ENCODE peak calls at places on chromosomes 6 and 20, in four cellular contexts. One of them, this sample, is unnamed.

GRCh38 chr6:130575971-130576370 is 210.2 kb downstream of the TMEM200A start:
- DNase-seq in NB4: peak; percentile 15
- DNase-seq in OCI-LY7: no peak
- DNase-seq in MM.1S: peak; percentile 34
- DNase-seq in this sample: peak; percentile 31

GRCh38 chr6:35521235-35521634 is 8.5 kb upstream of the TULP1 start:
- DNase-seq in NB4: no peak
- DNase-seq in OCI-LY7: no peak
- DNase-seq in MM.1S: no peak
- DNase-seq in this sample: no peak

GRCh38 chr6:152441892-152442291 is 195.3 kb downstream of the SYNE1 start:
- DNase-seq in NB4: no peak
- DNase-seq in OCI-LY7: no peak
- DNase-seq in MM.1S: no peak
- DNase-seq in this sample: no peak

GRCh38 chr6:129853996-129854711 is 7.0 kb downstream of the TMEM244 start:
- DNase-seq in NB4: no peak
- DNase-seq in OCI-LY7: no peak
- DNase-seq in MM.1S: no peak
- DNase-seq in this sample: no peak

GRCh38 chr6:34324738-34325444 is 67.6 kb downstream of the NUDT3 start:
- DNase-seq in NB4: no peak
- DNase-seq in OCI-LY7: no peak
- DNase-seq in MM.1S: no peak
- DNase-seq in this sample: no peak

GRCh38 chr6:23243858-23244257 is 674.5 kb downstream of the HDGFL1 start:
- DNase-seq in NB4: no peak
- DNase-seq in OCI-LY7: no peak
- DNase-seq in MM.1S: no peak
- DNase-seq in this sample: no peak

GRCh38 chr6:158115508-158115907 is 52.6 kb downstream of the SERAC1 start:
- DNase-seq in NB4: no peak
- DNase-seq in OCI-LY7: no peak
- DNase-seq in MM.1S: no peak
- DNase-seq in this sample: no peak

GRCh38 chr6:15877245-15877644 is 214.4 kb upstream of the DTNBP1 start:
- DNase-seq in NB4: no peak
- DNase-seq in OCI-LY7: no peak
- DNase-seq in MM.1S: no peak
- DNase-seq in this sample: no peak

GRCh38 chr6:139497344-139497961 is 123.0 kb upstream of the CITED2 start:
- DNase-seq in NB4: no peak
- DNase-seq in OCI-LY7: no peak
- DNase-seq in MM.1S: no peak
- DNase-seq in this sample: no peak

GRCh38 chr6:81999270-81999669 is 246.8 kb upstream of the TENT5A start:
- DNase-seq in NB4: no peak
- DNase-seq in OCI-LY7: no peak
- DNase-seq in MM.1S: no peak
- DNase-seq in this sample: no peak

GRCh38 chr6:95143408-95144180 is 433.7 kb upstream of the MANEA start:
- DNase-seq in NB4: no peak
- DNase-seq in OCI-LY7: no peak
- DNase-seq in MM.1S: no peak
- DNase-seq in this sample: no peak

GRCh38 chr20:63701329-63702035 is 5.0 kb downstream of the TNFRSF6B start:
- DNase-seq in NB4: no peak
- DNase-seq in OCI-LY7: no peak
- DNase-seq in MM.1S: no peak
- DNase-seq in this sample: peak; percentile 18

GRCh38 chr6:33197431-33198048 is 2.9 kb downstream of the RXRB start:
- DNase-seq in NB4: peak; percentile 74
- DNase-seq in OCI-LY7: peak; percentile 74
- DNase-seq in MM.1S: peak; percentile 38
- DNase-seq in this sample: peak; percentile 78

GRCh38 chr6:162032620-162033019 is 694.9 kb downstream of the PRKN start:
- DNase-seq in NB4: peak; percentile 81
- DNase-seq in OCI-LY7: no peak
- DNase-seq in MM.1S: no peak
- DNase-seq in this sample: peak; percentile 14

GRCh38 chr6:29142349-29142748 is 28.4 kb upstream of the OR2J2 start:
- DNase-seq in NB4: no peak
- DNase-seq in OCI-LY7: no peak
- DNase-seq in MM.1S: no peak
- DNase-seq in this sample: no peak

GRCh38 chr6:80547827-80548226 is 441.4 kb downstream of the BCKDHB start:
- DNase-seq in NB4: no peak
- DNase-seq in OCI-LY7: no peak
- DNase-seq in MM.1S: no peak
- DNase-seq in this sample: no peak

GRCh38 chr20:54382419-54382818 is 93.0 kb upstream of the DOK5 start:
- DNase-seq in NB4: no peak
- DNase-seq in OCI-LY7: no peak
- DNase-seq in MM.1S: no peak
- DNase-seq in this sample: no peak

GRCh38 chr6:145699462-145699861 is 35.9 kb downstream of the EPM2A start:
- DNase-seq in NB4: no peak
- DNase-seq in OCI-LY7: no peak
- DNase-seq in MM.1S: no peak
- DNase-seq in this sample: no peak

GRCh38 chr6:35343092-35343834 is 905 bp downstream of the PPARD start:
- DNase-seq in NB4: peak; percentile 85
- DNase-seq in OCI-LY7: peak; percentile 34
- DNase-seq in MM.1S: no peak
- DNase-seq in this sample: peak; percentile 35

GRCh38 chr20:44648579-44648978 is 2.9 kb downstream of the ADA start:
- DNase-seq in NB4: peak; percentile 39
- DNase-seq in OCI-LY7: peak; percentile 40
- DNase-seq in MM.1S: no peak
- DNase-seq in this sample: no peak

GRCh38 chr6:24931296-24931695 is 4.5 kb downstream of the RIPOR2 start:
- DNase-seq in NB4: no peak
- DNase-seq in OCI-LY7: no peak
- DNase-seq in MM.1S: no peak
- DNase-seq in this sample: no peak

GRCh38 chr6:74715362-74716068 is 490.3 kb downstream of the COL12A1 start:
- DNase-seq in NB4: peak; percentile 6
- DNase-seq in OCI-LY7: no peak
- DNase-seq in MM.1S: no peak
- DNase-seq in this sample: no peak

GRCh38 chr20:17967595-17968365 is 814 bp downstream of the SNX5 start:
- DNase-seq in NB4: peak; percentile 69
- DNase-seq in OCI-LY7: peak; percentile 78
- DNase-seq in MM.1S: peak; percentile 59
- DNase-seq in this sample: no peak

GRCh38 chr6:108677357-108677756 is 116.6 kb downstream of the FOXO3 start:
- DNase-seq in NB4: no peak
- DNase-seq in OCI-LY7: no peak
- DNase-seq in MM.1S: no peak
- DNase-seq in this sample: no peak

GRCh38 chr6:151240861-151241642 is 1.3 kb downstream of the AKAP12 start:
- DNase-seq in NB4: no peak
- DNase-seq in OCI-LY7: no peak
- DNase-seq in MM.1S: no peak
- DNase-seq in this sample: peak; percentile 32

GRCh38 chr6:71745525-71745924 is 140.8 kb upstream of the RIMS1 start:
- DNase-seq in NB4: peak; percentile 19
- DNase-seq in OCI-LY7: no peak
- DNase-seq in MM.1S: peak; percentile 30
- DNase-seq in this sample: no peak

GRCh38 chr6:156963712-156964700 is 186.8 kb downstream of the ARID1B start:
- DNase-seq in NB4: peak; percentile 37
- DNase-seq in OCI-LY7: peak; percentile 34
- DNase-seq in MM.1S: peak; percentile 33
- DNase-seq in this sample: no peak

GRCh38 chr20:44384423-44385027 is 29.0 kb downstream of the HNF4A start:
- DNase-seq in NB4: peak; percentile 76
- DNase-seq in OCI-LY7: peak; percentile 79
- DNase-seq in MM.1S: peak; percentile 79
- DNase-seq in this sample: peak; percentile 76

GRCh38 chr20:25273541-25274358 is 25.9 kb downstream of the PYGB start:
- DNase-seq in NB4: no peak
- DNase-seq in OCI-LY7: no peak
- DNase-seq in MM.1S: no peak
- DNase-seq in this sample: no peak

GRCh38 chr6:122361314-122361979 is 38.0 kb upstream of the HSF2 start:
- DNase-seq in NB4: no peak
- DNase-seq in OCI-LY7: no peak
- DNase-seq in MM.1S: no peak
- DNase-seq in this sample: no peak

GRCh38 chr6:147676468-147676867 is 168.0 kb downstream of the SAMD5 start:
- DNase-seq in NB4: no peak
- DNase-seq in OCI-LY7: no peak
- DNase-seq in MM.1S: no peak
- DNase-seq in this sample: no peak

GRCh38 chr6:12636336-12636735 is 80.2 kb upstream of the PHACTR1 start:
- DNase-seq in NB4: no peak
- DNase-seq in OCI-LY7: no peak
- DNase-seq in MM.1S: no peak
- DNase-seq in this sample: no peak
- TF ChIP-seq CTCF in NB4: peak; percentile 17
- TF ChIP-seq CTCF in OCI-LY7: peak; percentile 45
- TF ChIP-seq CTCF in MM.1S: peak; percentile 11
- TF ChIP-seq CTCF in this sample: no peak

GRCh38 chr20:3173582-3174441 is 463 bp upstream of the LZTS3 start:
- DNase-seq in NB4: peak; percentile 87
- DNase-seq in OCI-LY7: peak; percentile 91
- DNase-seq in MM.1S: peak; percentile 80
- DNase-seq in this sample: peak; percentile 99
- TF ChIP-seq CTCF in NB4: no peak
- TF ChIP-seq CTCF in OCI-LY7: no peak
- TF ChIP-seq CTCF in MM.1S: peak; percentile 29
- TF ChIP-seq CTCF in this sample: no peak

DNA sequence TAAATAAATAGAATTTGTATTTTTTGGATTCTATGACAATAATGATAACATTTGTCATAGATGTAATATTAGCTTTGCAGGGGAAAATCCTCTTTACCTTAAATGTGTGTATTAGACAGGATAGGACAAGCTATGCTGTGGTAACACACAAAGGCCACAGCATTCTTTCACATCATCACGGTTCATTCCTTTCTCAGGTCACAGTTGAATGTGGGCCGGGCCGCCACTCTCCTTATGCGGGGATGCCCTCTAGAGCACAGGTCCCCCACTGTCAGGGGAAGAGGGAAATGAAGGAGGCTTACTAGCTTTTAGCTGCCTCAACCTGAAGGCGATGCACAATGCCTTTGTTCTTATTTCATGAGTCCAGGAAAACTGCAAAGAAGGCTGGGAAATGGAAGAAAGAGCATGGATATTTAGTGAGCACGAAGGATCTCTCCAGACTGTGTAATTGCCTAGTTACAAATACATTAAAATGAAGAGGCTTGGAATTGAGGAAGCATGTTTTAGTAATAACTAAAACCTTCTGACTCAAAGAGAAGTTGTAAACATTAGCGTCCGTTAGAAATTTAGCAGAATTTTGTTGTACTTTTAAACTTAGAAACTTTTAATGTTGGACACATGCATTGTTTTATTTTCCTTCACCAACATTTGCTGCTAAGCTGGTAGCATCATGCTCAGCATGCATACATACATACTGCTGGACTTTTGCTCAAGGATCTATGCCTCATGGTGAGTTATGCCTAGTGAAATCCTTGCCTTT is 248.9 kb upstream of the FOXQ1 start:
- DNase-seq in NB4: peak; percentile 14
- DNase-seq in OCI-LY7: no peak
- DNase-seq in MM.1S: no peak
- DNase-seq in this sample: peak; percentile 20
- TF ChIP-seq CTCF in NB4: no peak
- TF ChIP-seq CTCF in OCI-LY7: no peak
- TF ChIP-seq CTCF in MM.1S: no peak
- TF ChIP-seq CTCF in this sample: no peak

GRCh38 chr6:8334113-8334512 is 101.2 kb downstream of the SLC35B3 start:
- DNase-seq in NB4: no peak
- DNase-seq in OCI-LY7: no peak
- DNase-seq in MM.1S: no peak
- DNase-seq in this sample: no peak

GRCh38 chr6:8335371-8335770 is 100.0 kb downstream of the SLC35B3 start:
- DNase-seq in NB4: no peak
- DNase-seq in OCI-LY7: no peak
- DNase-seq in MM.1S: no peak
- DNase-seq in this sample: no peak

DNA sequence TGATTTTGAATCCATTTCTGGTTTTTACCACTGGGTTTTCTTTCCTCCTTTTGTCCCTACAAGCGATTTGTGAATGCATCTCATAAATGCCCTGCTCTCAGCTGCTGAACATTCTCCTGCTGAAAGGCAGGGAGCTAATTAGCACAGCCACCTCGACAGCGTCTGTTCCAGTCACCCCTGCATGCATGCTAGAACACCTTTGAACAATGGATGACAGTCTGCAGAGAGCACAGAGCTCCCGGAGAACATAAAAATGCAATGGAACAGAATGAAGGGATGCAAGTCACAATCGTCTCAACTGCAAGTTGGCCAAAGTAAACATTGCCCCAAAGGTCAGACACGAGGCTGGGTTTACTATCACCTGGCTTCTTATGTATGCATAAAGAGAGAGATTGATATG is 105.8 kb downstream of the SLC35B3 start:
- DNase-seq in NB4: no peak
- DNase-seq in OCI-LY7: no peak
- DNase-seq in MM.1S: no peak
- DNase-seq in this sample: no peak
- TF ChIP-seq CTCF in NB4: no peak
- TF ChIP-seq CTCF in OCI-LY7: no peak
- TF ChIP-seq CTCF in MM.1S: no peak
- TF ChIP-seq CTCF in this sample: no peak

GRCh38 chr20:40966103-40966502 is 62.5 kb upstream of the TOP1 start:
- DNase-seq in NB4: peak; percentile 54
- DNase-seq in OCI-LY7: peak; percentile 95
- DNase-seq in MM.1S: no peak
- DNase-seq in this sample: peak; percentile 17
- TF ChIP-seq CTCF in NB4: peak; percentile 44
- TF ChIP-seq CTCF in OCI-LY7: peak; percentile 91
- TF ChIP-seq CTCF in MM.1S: peak; percentile 46
- TF ChIP-seq CTCF in this sample: peak; percentile 41

DNA sequence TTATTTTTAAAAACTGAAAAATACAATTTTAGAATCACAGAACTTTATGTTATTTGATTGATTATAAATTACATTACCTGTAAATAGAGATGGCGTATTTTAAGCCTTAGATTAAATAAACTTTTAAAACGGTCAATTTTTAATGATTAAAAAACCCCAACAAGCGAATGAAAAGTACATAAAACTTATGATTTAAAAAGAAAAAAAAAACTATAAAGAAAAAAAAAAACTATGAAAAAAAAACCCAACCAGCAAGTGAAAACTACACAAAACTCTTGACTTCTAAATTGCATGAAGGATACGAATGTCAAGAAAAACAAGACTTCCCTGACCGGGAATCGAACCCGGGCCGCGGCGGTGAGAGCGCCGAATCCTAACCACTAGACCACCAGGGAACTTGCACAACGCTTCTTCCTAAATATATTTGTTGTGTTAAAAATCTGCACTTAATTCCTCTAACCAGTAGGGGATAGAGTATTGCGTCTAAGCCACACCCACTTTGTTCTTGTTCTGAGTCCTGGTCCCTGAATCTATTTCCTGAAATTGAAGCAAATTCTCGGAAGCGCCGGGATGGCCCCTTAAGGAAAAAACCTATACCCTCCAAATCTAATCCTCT is 10.7 kb upstream of the NCOA7 start:
- DNase-seq in NB4: peak; percentile 93
- DNase-seq in OCI-LY7: peak; percentile 95
- DNase-seq in MM.1S: peak; percentile 93
- DNase-seq in this sample: peak; percentile 85
- TF ChIP-seq CTCF in NB4: no peak
- TF ChIP-seq CTCF in OCI-LY7: peak; percentile 37
- TF ChIP-seq CTCF in MM.1S: peak; percentile 22
- TF ChIP-seq CTCF in this sample: no peak